ENCODE peak calls at places on chromosome X, in ten cellular contexts. One of them, this sample, is unnamed.

GRCh38 chrX:26783512-26784225 is 567.7 kb downstream of the MAGEB5 start:
- DNase-seq in NCI-H1417 treated with DMSO at 0.1 percent for 48 hours: peak
- DNase-seq in NK-92 treated with Interleukin-12 subunit alpha and Interleukin-12 subunit beta, amount 100 ng/mL, for 24 hours: peak
- DNase-seq in posterior cingulate gyrus: no peak
- DNase-seq in CD8-positive, alpha-beta T cell: no peak
- DNase-seq in ELF-1: peak
- DNase-seq in fibroblast of villous mesenchyme: peak
- DNase-seq in ecto neural progenitor cell: peak
- DNase-seq in KBM-7: peak
- DNase-seq in memory B cell: no peak
- DNase-seq in this sample: no peak

GRCh38 chrX:13898084-13898483 is 81.2 kb upstream of the GPM6B start:
- DNase-seq in KBM-7: peak
- DNase-seq in NK-92 treated with Interleukin-12 subunit alpha and Interleukin-12 subunit beta, amount 100 ng/mL, for 24 hours: no peak
- DNase-seq in CD8-positive, alpha-beta T cell: no peak
- DNase-seq in posterior cingulate gyrus: peak
- DNase-seq in fibroblast of villous mesenchyme: peak
- DNase-seq in memory B cell: no peak
- DNase-seq in ELF-1: peak
- DNase-seq in ecto neural progenitor cell: no peak
- DNase-seq in NCI-H1417 treated with DMSO at 0.1 percent for 48 hours: no peak
- DNase-seq in this sample: no peak

GRCh38 chrX:40573763-40574162 is 7.0 kb upstream of the ATP6AP2 start:
- DNase-seq in fibroblast of villous mesenchyme: peak
- DNase-seq in memory B cell: no peak
- DNase-seq in ELF-1: peak
- DNase-seq in KBM-7: peak
- DNase-seq in posterior cingulate gyrus: no peak
- DNase-seq in ecto neural progenitor cell: no peak
- DNase-seq in CD8-positive, alpha-beta T cell: no peak
- DNase-seq in NCI-H1417 treated with DMSO at 0.1 percent for 48 hours: no peak
- DNase-seq in NK-92 treated with Interleukin-12 subunit alpha and Interleukin-12 subunit beta, amount 100 ng/mL, for 24 hours: peak
- DNase-seq in this sample: no peak

GRCh38 chrX:31268359-31268758 is 196.5 kb upstream of the FTHL17 start:
- DNase-seq in posterior cingulate gyrus: no peak
- DNase-seq in ELF-1: peak
- DNase-seq in CD8-positive, alpha-beta T cell: no peak
- DNase-seq in fibroblast of villous mesenchyme: peak
- DNase-seq in NK-92 treated with Interleukin-12 subunit alpha and Interleukin-12 subunit beta, amount 100 ng/mL, for 24 hours: no peak
- DNase-seq in memory B cell: no peak
- DNase-seq in NCI-H1417 treated with DMSO at 0.1 percent for 48 hours: no peak
- DNase-seq in KBM-7: peak
- DNase-seq in ecto neural progenitor cell: no peak
- DNase-seq in this sample: no peak

GRCh38 chrX:119690921-119691716 is 1.8 kb downstream of the SEPTIN6 start:
- DNase-seq in NCI-H1417 treated with DMSO at 0.1 percent for 48 hours: no peak
- DNase-seq in posterior cingulate gyrus: no peak
- DNase-seq in fibroblast of villous mesenchyme: peak
- DNase-seq in KBM-7: peak
- DNase-seq in ecto neural progenitor cell: no peak
- DNase-seq in memory B cell: no peak
- DNase-seq in CD8-positive, alpha-beta T cell: peak
- DNase-seq in NK-92 treated with Interleukin-12 subunit alpha and Interleukin-12 subunit beta, amount 100 ng/mL, for 24 hours: no peak
- DNase-seq in ELF-1: peak
- DNase-seq in this sample: no peak

GRCh38 chrX:103552236-103552635 is 32.9 kb upstream of the RAB40A start:
- DNase-seq in ELF-1: no peak
- DNase-seq in CD8-positive, alpha-beta T cell: no peak
- DNase-seq in ecto neural progenitor cell: no peak
- DNase-seq in posterior cingulate gyrus: no peak
- DNase-seq in KBM-7: no peak
- DNase-seq in fibroblast of villous mesenchyme: peak
- DNase-seq in NCI-H1417 treated with DMSO at 0.1 percent for 48 hours: no peak
- DNase-seq in NK-92 treated with Interleukin-12 subunit alpha and Interleukin-12 subunit beta, amount 100 ng/mL, for 24 hours: no peak
- DNase-seq in memory B cell: no peak
- DNase-seq in this sample: no peak

GRCh38 chrX:70908541-70908940 is at the start of gene TEX11:
- DNase-seq in NCI-H1417 treated with DMSO at 0.1 percent for 48 hours: no peak
- DNase-seq in posterior cingulate gyrus: no peak
- DNase-seq in memory B cell: no peak
- DNase-seq in ELF-1: peak
- DNase-seq in fibroblast of villous mesenchyme: no peak
- DNase-seq in ecto neural progenitor cell: no peak
- DNase-seq in CD8-positive, alpha-beta T cell: no peak
- DNase-seq in KBM-7: no peak
- DNase-seq in NK-92 treated with Interleukin-12 subunit alpha and Interleukin-12 subunit beta, amount 100 ng/mL, for 24 hours: no peak
- DNase-seq in this sample: no peak

GRCh38 chrX:103774070-103774642 is 2.5 kb upstream of the PLP1 start:
- DNase-seq in ELF-1: peak
- DNase-seq in ecto neural progenitor cell: no peak
- DNase-seq in CD8-positive, alpha-beta T cell: no peak
- DNase-seq in KBM-7: peak
- DNase-seq in NK-92 treated with Interleukin-12 subunit alpha and Interleukin-12 subunit beta, amount 100 ng/mL, for 24 hours: no peak
- DNase-seq in NCI-H1417 treated with DMSO at 0.1 percent for 48 hours: no peak
- DNase-seq in posterior cingulate gyrus: no peak
- DNase-seq in memory B cell: no peak
- DNase-seq in fibroblast of villous mesenchyme: peak
- DNase-seq in this sample: no peak